ENCODE peak calls at places on chromosomes 7 and 10, in nine cellular contexts. W is NCI-H226, M is small intestine, S is hypothalamus, A is skeletal muscle cell, Z is T-helper 9 cell, V is AG08395, F is H1, J is ELF-1. X is an unnamed sample.

GRCh38 chr10:120578123-120578522 is 121.1 kb downstream of the PLPP4 start:
- DNase-seq in M (no peak), Z (no peak), S (no peak), V (no peak), W (no peak), F (no peak), A (no peak), J (no peak), X (no peak)

GRCh38 chr10:12448729-12449391 is 99.5 kb downstream of the CAMK1D start:
- DNase-seq in J (no peak), S (no peak), W (peak), A (peak), M (peak), V (peak), F (no peak), Z (peak), X (peak)

GRCh38 chr7:92251181-92251580 is 5.4 kb downstream of the ANKIB1 start:
- DNase-seq in Z (no peak), W (no peak), F (no peak), V (no peak), S (no peak), A (no peak), J (no peak), M (no peak), X (no peak)

GRCh38 chr10:102413053-102413705 is 5.4 kb downstream of the PSD start:
- DNase-seq in W (no peak), A (no peak), J (peak), S (peak), F (no peak), V (no peak), M (no peak), Z (no peak), X (no peak)

GRCh38 chr10:102234866-102235597 is 6.3 kb downstream of the PITX3 start:
- DNase-seq in V (no peak), J (no peak), M (no peak), S (no peak), F (no peak), A (no peak), W (no peak), Z (no peak), X (no peak)

GRCh38 chr7:43572516-43573049 is 10.3 kb upstream of the STK17A start:
- DNase-seq in J (no peak), V (peak), A (peak), M (no peak), W (peak), S (no peak), F (no peak), Z (no peak), X (no peak)

GRCh38 chr7:50068026-50068425 is 25.0 kb downstream of the ZPBP start:
- DNase-seq in A (no peak), S (no peak), F (no peak), Z (no peak), J (peak), W (no peak), M (peak), V (peak), X (no peak)

GRCh38 chr10:3433131-3433530 is 260.5 kb upstream of the PITRM1 start:
- DNase-seq in M (no peak), S (no peak), W (no peak), F (no peak), Z (no peak), A (no peak), J (no peak), V (no peak), X (no peak)

GRCh38 chr10:125266541-125266940 is 106.2 kb upstream of the CTBP2 start:
- DNase-seq in Z (no peak), F (no peak), W (no peak), J (no peak), M (no peak), V (no peak), S (no peak), A (no peak), X (no peak)

GRCh38 chr7:122137291-122138077 is 6.6 kb downstream of the AASS start:
- DNase-seq in S (no peak), W (peak), M (no peak), V (no peak), F (no peak), Z (no peak), J (no peak), A (no peak), X (no peak)

X was measured in CD8-positive, alpha-beta memory T cell.